ENCODE peak calls at places on chromosomes 16 and 17, in four cellular contexts. One of them, this sample, is unnamed.

GRCh38 chr16:13756411-13756810 is 163.5 kb upstream of the ERCC4 start:
- DNase-seq in K562: no peak
- DNase-seq in HepG2: no peak
- DNase-seq in H1: no peak
- DNase-seq in this sample: no peak

GRCh38 chr17:20154601-20155000 is 145.4 kb downstream of the SPECC1 start:
- DNase-seq in K562: no peak
- DNase-seq in HepG2: no peak
- DNase-seq in H1: no peak
- DNase-seq in this sample: no peak

GRCh38 chr16:57622361-57623250 is 5.8 kb upstream of the ADGRG1 start:
- DNase-seq in K562: no peak
- DNase-seq in HepG2: peak
- DNase-seq in H1: no peak
- DNase-seq in this sample: no peak

GRCh38 chr16:69417537-69418199 is 6.8 kb upstream of the CYB5B start:
- DNase-seq in K562: no peak
- DNase-seq in HepG2: peak
- DNase-seq in H1: no peak
- DNase-seq in this sample: no peak

GRCh38 chr17:64498308-64499203 is 1.7 kb upstream of the POLG2 start:
- DNase-seq in K562: no peak
- DNase-seq in HepG2: no peak
- DNase-seq in H1: no peak
- DNase-seq in this sample: no peak

GRCh38 chr17:3958200-3958599 is 6.0 kb downstream of the ATP2A3 start:
- DNase-seq in K562: no peak
- DNase-seq in HepG2: no peak
- DNase-seq in H1: no peak
- DNase-seq in this sample: no peak

GRCh38 chr17:46159686-46160085 is 33.5 kb downstream of the KANSL1 start:
- DNase-seq in K562: peak
- DNase-seq in HepG2: no peak
- DNase-seq in H1: no peak
- DNase-seq in this sample: no peak

GRCh38 chr17:57557793-57558681 is 187.1 kb downstream of the CCDC182 start:
- DNase-seq in K562: no peak
- DNase-seq in HepG2: no peak
- DNase-seq in H1: no peak
- DNase-seq in this sample: no peak

GRCh38 chr17:74792586-74792985 is 16.4 kb upstream of the NAT9 start:
- DNase-seq in K562: no peak
- DNase-seq in HepG2: no peak
- DNase-seq in H1: no peak
- DNase-seq in this sample: no peak

GRCh38 chr17:48604770-48605329 is at the start of gene HOXB6:
- DNase-seq in K562: peak
- DNase-seq in HepG2: no peak
- DNase-seq in H1: no peak
- DNase-seq in this sample: no peak

GRCh38 chr16:30934827-30935557 is 11.6 kb downstream of the FBXL19 start:
- DNase-seq in K562: peak
- DNase-seq in HepG2: peak
- DNase-seq in H1: peak
- DNase-seq in this sample: no peak

GRCh38 chr17:56707312-56708219 is 114.1 kb downstream of the NOG start:
- DNase-seq in K562: no peak
- DNase-seq in HepG2: no peak
- DNase-seq in H1: no peak
- DNase-seq in this sample: no peak

GRCh38 chr16:60261425-60261824 is 1527.3 kb upstream of the GOT2 start:
- DNase-seq in K562: no peak
- DNase-seq in HepG2: no peak
- DNase-seq in H1: no peak
- DNase-seq in this sample: no peak

GRCh38 chr17:76528528-76529223 is 8.8 kb downstream of the CYGB start:
- DNase-seq in K562: peak
- DNase-seq in HepG2: no peak
- DNase-seq in H1: no peak
- DNase-seq in this sample: no peak

GRCh38 chr17:33561935-33562334 is 268.8 kb upstream of the ASIC2 start:
- DNase-seq in K562: no peak
- DNase-seq in HepG2: no peak
- DNase-seq in H1: no peak
- DNase-seq in this sample: no peak

GRCh38 chr16:72783716-72784320 is 264.1 kb downstream of the ZFHX3 start:
- DNase-seq in K562: no peak
- DNase-seq in HepG2: peak
- DNase-seq in H1: no peak
- DNase-seq in this sample: no peak

GRCh38 chr16:72664122-72664479 is 383.8 kb downstream of the ZFHX3 start:
- DNase-seq in K562: no peak
- DNase-seq in HepG2: no peak
- DNase-seq in H1: no peak
- DNase-seq in this sample: no peak

GRCh38 chr17:7897773-7898172 is 9.2 kb downstream of the CHD3 start:
- DNase-seq in K562: peak
- DNase-seq in HepG2: peak
- DNase-seq in H1: no peak
- DNase-seq in this sample: no peak

GRCh38 chr17:7495906-7496434 is 11.8 kb downstream of the POLR2A start:
- DNase-seq in K562: no peak
- DNase-seq in HepG2: no peak
- DNase-seq in H1: no peak
- DNase-seq in this sample: no peak

GRCh38 chr17:53571342-53571741 is 251.4 kb upstream of the KIF2B start:
- DNase-seq in K562: no peak
- DNase-seq in HepG2: no peak
- DNase-seq in H1: no peak
- DNase-seq in this sample: no peak

GRCh38 chr17:1144139-1144538 is 35.6 kb downstream of the ABR start:
- DNase-seq in K562: no peak
- DNase-seq in HepG2: no peak
- DNase-seq in H1: no peak
- DNase-seq in this sample: no peak
- TF ChIP-seq POLR2A in K562: no peak
- TF ChIP-seq POLR2A in HepG2: no peak
- TF ChIP-seq POLR2A in H1: no peak
- TF ChIP-seq POLR2A in this sample: no peak

GRCh38 chr16:83939266-83939856 is 13.7 kb upstream of the OSGIN1 start:
- DNase-seq in K562: no peak
- DNase-seq in HepG2: no peak
- DNase-seq in H1: no peak
- DNase-seq in this sample: no peak
- TF ChIP-seq TAF1 in K562: no peak
- TF ChIP-seq TAF1 in HepG2: no peak
- TF ChIP-seq TAF1 in H1: no peak
- TF ChIP-seq TAF1 in this sample: no peak

GRCh38 chr17:79925242-79925957 is 86.2 kb upstream of the CBX4 start:
- DNase-seq in K562: no peak
- DNase-seq in HepG2: no peak
- DNase-seq in H1: no peak
- DNase-seq in this sample: no peak
- TF ChIP-seq POLR2A in K562: no peak
- TF ChIP-seq POLR2A in HepG2: no peak
- TF ChIP-seq POLR2A in H1: no peak
- TF ChIP-seq POLR2A in this sample: no peak

GRCh38 chr17:79923974-79924638 is 84.9 kb upstream of the CBX4 start:
- DNase-seq in K562: peak
- DNase-seq in HepG2: peak
- DNase-seq in H1: peak
- DNase-seq in this sample: no peak
- TF ChIP-seq TAF1 in K562: no peak
- TF ChIP-seq TAF1 in HepG2: no peak
- TF ChIP-seq TAF1 in H1: no peak
- TF ChIP-seq TAF1 in this sample: no peak

GRCh38 chr17:28643979-28644781 is 778 bp downstream of the BLTP2 start:
- DNase-seq in K562: peak
- DNase-seq in HepG2: peak
- DNase-seq in H1: peak
- DNase-seq in this sample: peak
- TF ChIP-seq POLR2A in K562: no peak
- TF ChIP-seq POLR2A in HepG2: no peak
- TF ChIP-seq POLR2A in H1: no peak
- TF ChIP-seq POLR2A in this sample: no peak

GRCh38 chr16:17302620-17303019 is 168.1 kb downstream of the XYLT1 start:
- DNase-seq in K562: no peak
- DNase-seq in HepG2: no peak
- DNase-seq in H1: no peak
- DNase-seq in this sample: no peak
- TF ChIP-seq TAF1 in K562: no peak
- TF ChIP-seq TAF1 in HepG2: no peak
- TF ChIP-seq TAF1 in H1: no peak
- TF ChIP-seq TAF1 in this sample: no peak

This sample was measured in GM12891.